ENCODE peak calls at places on chromosomes 6 and 20, in six cellular contexts. One of them, this sample, is unnamed. For H3K4me1, the result is how much of the 10 kb centered on the place peaks cover.

GRCh38 chr6:128759447-128759846 is 123.5 kb upstream of the LAMA2 start:
- DNase-seq in H9: no peak
- DNase-seq in trophoblast cell: no peak
- DNase-seq in mesenchymal stem cell: no peak
- DNase-seq in IMR-90: no peak
- DNase-seq in H1: no peak
- DNase-seq in this sample: no peak

GRCh38 chr6:117555882-117556498 is 46.3 kb downstream of the GOPC start:
- DNase-seq in IMR-90: peak
- DNase-seq in H9: no peak
- DNase-seq in mesenchymal stem cell: peak
- DNase-seq in trophoblast cell: peak
- DNase-seq in H1: no peak
- DNase-seq in this sample: no peak

GRCh38 chr6:30810813-30811329 is 66.5 kb upstream of the IER3 start:
- DNase-seq in H1: no peak
- DNase-seq in mesenchymal stem cell: no peak
- DNase-seq in IMR-90: no peak
- DNase-seq in trophoblast cell: peak
- DNase-seq in H9: peak
- DNase-seq in this sample: no peak

GRCh38 chr6:142443102-142443501 is 141.3 kb downstream of the ADGRG6 start:
- DNase-seq in mesenchymal stem cell: no peak
- DNase-seq in H9: no peak
- DNase-seq in H1: no peak
- DNase-seq in IMR-90: no peak
- DNase-seq in trophoblast cell: no peak
- DNase-seq in this sample: no peak

GRCh38 chr6:31886426-31887068 is 7.8 kb upstream of the SLC44A4 start:
- DNase-seq in H1: no peak
- DNase-seq in IMR-90: no peak
- DNase-seq in mesenchymal stem cell: no peak
- DNase-seq in trophoblast cell: no peak
- DNase-seq in H9: no peak
- DNase-seq in this sample: no peak

GRCh38 chr6:151659212-151659611 is 148.3 kb upstream of the ESR1 start:
- DNase-seq in H1: no peak
- DNase-seq in mesenchymal stem cell: no peak
- DNase-seq in IMR-90: no peak
- DNase-seq in trophoblast cell: no peak
- DNase-seq in H9: no peak
- DNase-seq in this sample: no peak

GRCh38 chr6:137874204-137875001 is 7.3 kb downstream of the TNFAIP3 start:
- DNase-seq in H9: no peak
- DNase-seq in IMR-90: no peak
- DNase-seq in mesenchymal stem cell: peak
- DNase-seq in H1: no peak
- DNase-seq in trophoblast cell: peak
- DNase-seq in this sample: no peak

GRCh38 chr6:24926192-24926591 is 9.6 kb downstream of the RIPOR2 start:
- DNase-seq in mesenchymal stem cell: no peak
- DNase-seq in H9: no peak
- DNase-seq in trophoblast cell: no peak
- DNase-seq in IMR-90: no peak
- DNase-seq in H1: no peak
- DNase-seq in this sample: no peak

GRCh38 chr6:11386323-11386722 is 151.2 kb upstream of the TMEM170B start:
- DNase-seq in IMR-90: no peak
- DNase-seq in H9: no peak
- DNase-seq in H1: no peak
- DNase-seq in mesenchymal stem cell: no peak
- DNase-seq in trophoblast cell: no peak
- DNase-seq in this sample: no peak

GRCh38 chr6:27312146-27312949 is at the start of gene POM121L2:
- DNase-seq in mesenchymal stem cell: peak
- DNase-seq in IMR-90: peak
- DNase-seq in trophoblast cell: peak
- DNase-seq in H1: no peak
- DNase-seq in H9: peak
- DNase-seq in this sample: no peak

DNA sequence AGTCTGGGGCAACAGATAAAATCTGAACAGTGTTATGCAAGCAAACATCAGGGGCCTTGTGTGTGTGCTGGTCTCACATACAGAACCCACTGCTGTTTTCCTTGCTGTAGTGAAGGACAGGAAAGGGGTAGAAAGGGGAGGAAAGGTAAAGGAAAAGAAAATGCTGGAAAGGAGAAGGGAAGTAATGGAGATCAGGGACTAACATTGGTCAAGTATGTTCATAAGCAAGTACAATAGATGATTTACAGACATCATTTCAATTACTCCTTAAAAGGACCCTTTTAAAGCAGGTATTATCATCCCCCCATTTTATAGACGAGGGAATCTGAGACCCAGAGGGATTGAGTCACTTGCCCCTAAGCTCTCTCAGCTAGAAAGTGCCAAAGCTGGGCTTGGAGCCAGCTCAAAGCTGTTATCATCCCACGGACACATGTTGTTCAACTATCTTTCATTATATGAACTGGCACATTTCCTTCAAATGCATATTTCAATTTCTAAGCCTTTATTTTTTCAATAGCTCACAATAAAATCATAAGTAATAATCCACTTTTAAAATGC is 182.2 kb upstream of the RAB32 start:
- DNase-seq in IMR-90: no peak
- DNase-seq in H9: no peak
- DNase-seq in trophoblast cell: no peak
- DNase-seq in H1: no peak
- DNase-seq in mesenchymal stem cell: no peak
- DNase-seq in this sample: no peak
- H3K14ac ChIP-seq in IMR-90: no peak
- H3K14ac ChIP-seq in H9: no peak
- H3K14ac ChIP-seq in trophoblast cell: no peak
- H3K14ac ChIP-seq in H1: no peak
- H3K14ac ChIP-seq in mesenchymal stem cell: no peak
- H3K14ac ChIP-seq in this sample: no peak

DNA sequence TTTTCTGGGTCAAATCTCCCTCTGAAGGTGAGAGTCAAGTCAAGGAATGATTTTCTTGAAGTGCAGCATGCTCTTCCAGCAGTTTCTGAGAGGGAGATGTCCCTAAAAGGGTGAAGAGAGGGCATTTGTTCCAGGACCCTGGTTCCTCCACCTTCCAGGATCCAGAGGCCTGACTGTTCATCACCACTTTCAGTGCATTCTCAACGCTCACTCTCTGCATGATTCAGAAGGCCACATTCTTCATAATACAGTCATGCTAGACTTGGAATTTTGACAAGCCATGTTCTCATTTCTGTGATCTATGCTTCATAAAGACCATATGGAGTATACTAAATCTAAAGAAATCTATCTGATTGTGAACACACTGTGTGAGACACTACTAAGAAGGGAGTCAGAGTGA is 85.1 kb downstream of the PDE7B start:
- DNase-seq in H1: no peak
- DNase-seq in trophoblast cell: peak
- DNase-seq in H9: no peak
- DNase-seq in IMR-90: peak
- DNase-seq in mesenchymal stem cell: peak
- DNase-seq in this sample: no peak
- H3K4me1 ChIP-seq in H1: under half
- H3K4me1 ChIP-seq in trophoblast cell: under half
- H3K4me1 ChIP-seq in H9: under half
- H3K4me1 ChIP-seq in IMR-90: under half
- H3K4me1 ChIP-seq in mesenchymal stem cell: under half
- H3K4me1 ChIP-seq in this sample: under half

GRCh38 chr20:11752336-11752735 is 165.4 kb upstream of the BTBD3 start:
- DNase-seq in trophoblast cell: no peak
- DNase-seq in IMR-90: no peak
- DNase-seq in mesenchymal stem cell: no peak
- DNase-seq in H1: no peak
- DNase-seq in H9: no peak
- DNase-seq in this sample: no peak

GRCh38 chr20:11745160-11745559 is 172.5 kb upstream of the BTBD3 start:
- DNase-seq in mesenchymal stem cell: no peak
- DNase-seq in H1: no peak
- DNase-seq in trophoblast cell: no peak
- DNase-seq in IMR-90: no peak
- DNase-seq in H9: no peak
- DNase-seq in this sample: no peak

GRCh38 chr20:11753155-11753554 is 164.5 kb upstream of the BTBD3 start:
- DNase-seq in H1: no peak
- DNase-seq in trophoblast cell: no peak
- DNase-seq in mesenchymal stem cell: no peak
- DNase-seq in IMR-90: no peak
- DNase-seq in H9: no peak
- DNase-seq in this sample: no peak

GRCh38 chr20:11748436-11748835 is 169.3 kb upstream of the BTBD3 start:
- DNase-seq in H1: no peak
- DNase-seq in H9: no peak
- DNase-seq in mesenchymal stem cell: no peak
- DNase-seq in trophoblast cell: no peak
- DNase-seq in IMR-90: no peak
- DNase-seq in this sample: no peak
- H3K14ac ChIP-seq in H1: no peak
- H3K14ac ChIP-seq in H9: no peak
- H3K14ac ChIP-seq in mesenchymal stem cell: no peak
- H3K14ac ChIP-seq in trophoblast cell: no peak
- H3K14ac ChIP-seq in IMR-90: no peak
- H3K14ac ChIP-seq in this sample: no peak

DNA sequence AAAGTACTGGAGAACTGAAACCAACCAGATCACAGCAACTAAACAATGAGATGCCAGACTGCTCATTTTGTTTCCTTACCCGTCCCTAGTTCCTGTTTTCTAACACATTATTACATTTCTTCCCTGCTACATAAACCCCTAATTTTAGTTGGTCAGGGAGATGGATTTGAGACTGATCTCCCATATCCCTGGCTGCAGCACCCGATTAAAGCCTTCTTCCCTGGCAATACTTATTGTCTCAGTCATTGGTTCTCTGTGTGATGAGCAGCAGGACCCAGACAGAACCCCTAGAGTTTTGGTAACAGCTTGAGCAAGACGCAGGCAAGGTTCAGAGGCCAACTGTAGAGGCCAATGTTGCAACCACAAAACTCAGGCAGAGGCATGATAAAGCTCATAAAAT is 28.3 kb upstream of the HACE1 start:
- DNase-seq in trophoblast cell: no peak
- DNase-seq in mesenchymal stem cell: no peak
- DNase-seq in H1: no peak
- DNase-seq in H9: no peak
- DNase-seq in IMR-90: no peak
- DNase-seq in this sample: no peak
- H3K4me1 ChIP-seq in trophoblast cell: under half
- H3K4me1 ChIP-seq in mesenchymal stem cell: under half
- H3K4me1 ChIP-seq in H1: under half
- H3K4me1 ChIP-seq in H9: under half
- H3K4me1 ChIP-seq in IMR-90: under half
- H3K4me1 ChIP-seq in this sample: under half